ENCODE peak calls at places on chromosomes 6 and 20, in nine cellular contexts. One of them, this sample, is unnamed.

GRCh38 chr20:50601511-50602431 is 89.6 kb downstream of the RIPOR3 start:
- DNase-seq in Peyer's patch: no peak
- DNase-seq in lower leg skin: no peak
- DNase-seq in esophagus squamous epithelium: no peak
- DNase-seq in ovary: no peak
- DNase-seq in heart left ventricle: no peak
- DNase-seq in breast epithelium: no peak
- DNase-seq in body of pancreas: no peak
- DNase-seq in sigmoid colon: no peak
- DNase-seq in this sample: no peak

GRCh38 chr20:17856024-17856564 is 112.5 kb downstream of the SNX5 start:
- DNase-seq in breast epithelium: no peak
- DNase-seq in sigmoid colon: no peak
- DNase-seq in Peyer's patch: peak
- DNase-seq in esophagus squamous epithelium: no peak
- DNase-seq in heart left ventricle: no peak
- DNase-seq in ovary: peak
- DNase-seq in lower leg skin: no peak
- DNase-seq in body of pancreas: peak
- DNase-seq in this sample: no peak

GRCh38 chr20:53575481-53576194 is 18.0 kb downstream of the ZNF217 start:
- DNase-seq in sigmoid colon: no peak
- DNase-seq in heart left ventricle: no peak
- DNase-seq in body of pancreas: no peak
- DNase-seq in ovary: no peak
- DNase-seq in Peyer's patch: no peak
- DNase-seq in lower leg skin: peak
- DNase-seq in esophagus squamous epithelium: no peak
- DNase-seq in breast epithelium: peak
- DNase-seq in this sample: no peak

GRCh38 chr20:30921286-30922071 is 336.0 kb upstream of the DEFB115 start:
- DNase-seq in body of pancreas: no peak
- DNase-seq in Peyer's patch: no peak
- DNase-seq in sigmoid colon: no peak
- DNase-seq in breast epithelium: no peak
- DNase-seq in heart left ventricle: no peak
- DNase-seq in ovary: no peak
- DNase-seq in esophagus squamous epithelium: no peak
- DNase-seq in lower leg skin: no peak
- DNase-seq in this sample: no peak

GRCh38 chr20:38242848-38243449 is 17.6 kb downstream of the KIAA1755 start:
- DNase-seq in Peyer's patch: no peak
- DNase-seq in sigmoid colon: no peak
- DNase-seq in heart left ventricle: no peak
- DNase-seq in ovary: no peak
- DNase-seq in breast epithelium: no peak
- DNase-seq in body of pancreas: no peak
- DNase-seq in esophagus squamous epithelium: no peak
- DNase-seq in lower leg skin: no peak
- DNase-seq in this sample: no peak

GRCh38 chr20:61786230-61786629 is 279.5 kb downstream of the TAF4 start:
- DNase-seq in Peyer's patch: no peak
- DNase-seq in heart left ventricle: no peak
- DNase-seq in body of pancreas: no peak
- DNase-seq in ovary: no peak
- DNase-seq in esophagus squamous epithelium: no peak
- DNase-seq in sigmoid colon: no peak
- DNase-seq in lower leg skin: no peak
- DNase-seq in breast epithelium: no peak
- DNase-seq in this sample: no peak

GRCh38 chr6:76481101-76481500 is 408.6 kb upstream of the IMPG1 start:
- DNase-seq in sigmoid colon: no peak
- DNase-seq in Peyer's patch: no peak
- DNase-seq in lower leg skin: no peak
- DNase-seq in esophagus squamous epithelium: no peak
- DNase-seq in heart left ventricle: no peak
- DNase-seq in breast epithelium: no peak
- DNase-seq in ovary: no peak
- DNase-seq in body of pancreas: no peak
- DNase-seq in this sample: no peak

GRCh38 chr6:7315684-7316366 is 2.8 kb upstream of the SSR1 start:
- DNase-seq in breast epithelium: no peak
- DNase-seq in heart left ventricle: no peak
- DNase-seq in Peyer's patch: no peak
- DNase-seq in body of pancreas: no peak
- DNase-seq in lower leg skin: no peak
- DNase-seq in ovary: no peak
- DNase-seq in sigmoid colon: no peak
- DNase-seq in esophagus squamous epithelium: no peak
- DNase-seq in this sample: no peak

GRCh38 chr20:35171753-35172433 is at the start of gene PROCR:
- DNase-seq in ovary: peak
- DNase-seq in heart left ventricle: peak
- DNase-seq in Peyer's patch: peak
- DNase-seq in lower leg skin: peak
- DNase-seq in breast epithelium: peak
- DNase-seq in sigmoid colon: peak
- DNase-seq in body of pancreas: peak
- DNase-seq in esophagus squamous epithelium: no peak
- DNase-seq in this sample: peak

GRCh38 chr20:14051454-14051853 is 56.1 kb downstream of the MACROD2 start:
- DNase-seq in lower leg skin: no peak
- DNase-seq in Peyer's patch: no peak
- DNase-seq in body of pancreas: no peak
- DNase-seq in heart left ventricle: no peak
- DNase-seq in sigmoid colon: no peak
- DNase-seq in breast epithelium: no peak
- DNase-seq in ovary: no peak
- DNase-seq in esophagus squamous epithelium: no peak
- DNase-seq in this sample: no peak

GRCh38 chr6:42984001-42984923 is at the start of gene PPP2R5D:
- DNase-seq in lower leg skin: peak
- DNase-seq in heart left ventricle: peak
- DNase-seq in ovary: peak
- DNase-seq in breast epithelium: peak
- DNase-seq in body of pancreas: peak
- DNase-seq in sigmoid colon: peak
- DNase-seq in Peyer's patch: peak
- DNase-seq in esophagus squamous epithelium: peak
- DNase-seq in this sample: peak

GRCh38 chr6:1124885-1125284 is 187.0 kb upstream of the FOXQ1 start:
- DNase-seq in heart left ventricle: no peak
- DNase-seq in body of pancreas: no peak
- DNase-seq in esophagus squamous epithelium: no peak
- DNase-seq in lower leg skin: peak
- DNase-seq in breast epithelium: no peak
- DNase-seq in ovary: no peak
- DNase-seq in Peyer's patch: no peak
- DNase-seq in sigmoid colon: no peak
- DNase-seq in this sample: no peak

GRCh38 chr6:159609813-159610212 is 83.2 kb downstream of the SOD2 start:
- DNase-seq in Peyer's patch: no peak
- DNase-seq in esophagus squamous epithelium: no peak
- DNase-seq in sigmoid colon: no peak
- DNase-seq in lower leg skin: no peak
- DNase-seq in ovary: no peak
- DNase-seq in breast epithelium: no peak
- DNase-seq in heart left ventricle: peak
- DNase-seq in body of pancreas: no peak
- DNase-seq in this sample: no peak

GRCh38 chr6:118316796-118317384 is 231.2 kb upstream of the PLN start:
- DNase-seq in sigmoid colon: no peak
- DNase-seq in Peyer's patch: no peak
- DNase-seq in heart left ventricle: no peak
- DNase-seq in esophagus squamous epithelium: no peak
- DNase-seq in breast epithelium: no peak
- DNase-seq in body of pancreas: no peak
- DNase-seq in ovary: no peak
- DNase-seq in lower leg skin: no peak
- DNase-seq in this sample: no peak

GRCh38 chr6:74222768-74223321 is 526.8 kb downstream of the CD109 start:
- DNase-seq in sigmoid colon: no peak
- DNase-seq in esophagus squamous epithelium: no peak
- DNase-seq in breast epithelium: no peak
- DNase-seq in Peyer's patch: no peak
- DNase-seq in body of pancreas: no peak
- DNase-seq in lower leg skin: no peak
- DNase-seq in heart left ventricle: no peak
- DNase-seq in ovary: no peak
- DNase-seq in this sample: no peak

DNA sequence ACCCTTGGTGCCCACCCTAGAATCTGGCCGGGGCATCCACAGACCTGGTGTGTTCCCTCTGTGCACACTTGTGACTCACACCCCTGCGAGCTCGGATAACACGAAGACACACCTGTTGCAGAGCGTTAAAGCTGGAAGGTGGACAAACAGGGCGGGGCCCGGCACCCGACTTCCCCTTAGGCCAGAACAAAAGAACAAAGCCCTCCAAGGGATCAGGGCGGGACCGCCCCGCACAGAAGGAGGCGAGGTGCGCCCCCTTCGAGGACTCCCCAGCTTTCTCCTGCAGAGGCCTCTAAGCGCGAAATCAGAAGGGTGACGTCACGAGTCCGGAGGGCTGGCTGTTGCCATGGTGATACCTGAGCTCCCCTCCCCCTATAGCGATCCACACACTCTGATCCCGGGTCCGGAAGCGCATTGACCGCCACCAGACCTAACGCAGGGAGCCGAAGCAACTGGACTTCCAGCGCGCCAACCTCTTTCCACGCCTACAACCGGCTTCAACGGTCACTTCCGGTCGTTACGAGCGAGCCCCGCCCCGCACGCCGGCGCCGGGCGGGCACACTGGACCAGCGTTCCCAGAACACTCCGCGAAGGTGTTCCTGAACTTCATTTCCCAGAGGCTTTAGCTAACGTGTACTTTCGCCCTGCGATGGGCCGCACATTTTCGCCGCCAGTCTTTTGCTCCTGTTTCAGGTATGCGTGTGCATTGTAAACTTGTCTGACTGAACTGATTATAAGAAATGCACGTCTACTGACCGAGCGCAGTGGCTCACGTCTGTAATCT is at the start of gene ZNF184:
- DNase-seq in heart left ventricle: peak
- DNase-seq in body of pancreas: peak
- DNase-seq in breast epithelium: peak
- DNase-seq in esophagus squamous epithelium: peak
- DNase-seq in Peyer's patch: peak
- DNase-seq in ovary: peak
- DNase-seq in sigmoid colon: peak
- DNase-seq in lower leg skin: peak
- DNase-seq in this sample: peak
- TF ChIP-seq POLR2A in heart left ventricle: peak
- TF ChIP-seq POLR2A in body of pancreas: peak
- TF ChIP-seq POLR2A in breast epithelium: peak
- TF ChIP-seq POLR2A in esophagus squamous epithelium: no peak
- TF ChIP-seq POLR2A in Peyer's patch: peak
- TF ChIP-seq POLR2A in ovary: peak
- TF ChIP-seq POLR2A in sigmoid colon: peak
- TF ChIP-seq POLR2A in lower leg skin: no peak
- TF ChIP-seq POLR2A in this sample: peak

DNA sequence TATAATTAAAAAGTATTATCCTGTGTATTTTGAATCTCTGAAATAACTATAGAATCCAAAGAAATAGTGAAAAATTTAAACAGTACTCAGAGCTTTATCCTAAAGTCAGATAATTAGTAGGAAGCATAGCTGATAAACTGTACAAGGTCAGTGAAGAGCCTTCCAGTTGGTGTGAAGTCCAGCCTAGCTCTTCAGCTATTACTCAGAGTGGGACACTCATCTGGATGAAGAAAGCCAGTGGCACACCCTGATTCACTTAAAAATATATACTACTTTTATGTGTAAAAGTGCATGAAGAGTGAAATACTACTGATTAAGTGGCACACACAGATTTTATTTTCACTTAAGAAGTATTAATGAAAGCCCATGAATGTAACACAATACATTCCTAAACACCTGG is 3.1 kb downstream of the IFNGR1 start:
- DNase-seq in lower leg skin: no peak
- DNase-seq in body of pancreas: no peak
- DNase-seq in esophagus squamous epithelium: no peak
- DNase-seq in Peyer's patch: no peak
- DNase-seq in sigmoid colon: no peak
- DNase-seq in heart left ventricle: no peak
- DNase-seq in breast epithelium: no peak
- DNase-seq in ovary: no peak
- DNase-seq in this sample: no peak
- H3K4me3 ChIP-seq in lower leg skin: no peak
- H3K4me3 ChIP-seq in body of pancreas: no peak
- H3K4me3 ChIP-seq in esophagus squamous epithelium: peak
- H3K4me3 ChIP-seq in Peyer's patch: peak
- H3K4me3 ChIP-seq in sigmoid colon: peak
- H3K4me3 ChIP-seq in heart left ventricle: peak
- H3K4me3 ChIP-seq in breast epithelium: peak
- H3K4me3 ChIP-seq in ovary: peak
- H3K4me3 ChIP-seq in this sample: no peak

GRCh38 chr6:4370066-4370465 is 234.7 kb upstream of the ECI2 start:
- DNase-seq in heart left ventricle: no peak
- DNase-seq in breast epithelium: no peak
- DNase-seq in sigmoid colon: no peak
- DNase-seq in Peyer's patch: no peak
- DNase-seq in body of pancreas: no peak
- DNase-seq in lower leg skin: no peak
- DNase-seq in esophagus squamous epithelium: no peak
- DNase-seq in ovary: no peak
- DNase-seq in this sample: no peak
- TF ChIP-seq POLR2A in heart left ventricle: no peak
- TF ChIP-seq POLR2A in breast epithelium: no peak
- TF ChIP-seq POLR2A in sigmoid colon: no peak
- TF ChIP-seq POLR2A in Peyer's patch: no peak
- TF ChIP-seq POLR2A in body of pancreas: no peak
- TF ChIP-seq POLR2A in lower leg skin: no peak
- TF ChIP-seq POLR2A in esophagus squamous epithelium: no peak
- TF ChIP-seq POLR2A in ovary: no peak
- TF ChIP-seq POLR2A in this sample: no peak

DNA sequence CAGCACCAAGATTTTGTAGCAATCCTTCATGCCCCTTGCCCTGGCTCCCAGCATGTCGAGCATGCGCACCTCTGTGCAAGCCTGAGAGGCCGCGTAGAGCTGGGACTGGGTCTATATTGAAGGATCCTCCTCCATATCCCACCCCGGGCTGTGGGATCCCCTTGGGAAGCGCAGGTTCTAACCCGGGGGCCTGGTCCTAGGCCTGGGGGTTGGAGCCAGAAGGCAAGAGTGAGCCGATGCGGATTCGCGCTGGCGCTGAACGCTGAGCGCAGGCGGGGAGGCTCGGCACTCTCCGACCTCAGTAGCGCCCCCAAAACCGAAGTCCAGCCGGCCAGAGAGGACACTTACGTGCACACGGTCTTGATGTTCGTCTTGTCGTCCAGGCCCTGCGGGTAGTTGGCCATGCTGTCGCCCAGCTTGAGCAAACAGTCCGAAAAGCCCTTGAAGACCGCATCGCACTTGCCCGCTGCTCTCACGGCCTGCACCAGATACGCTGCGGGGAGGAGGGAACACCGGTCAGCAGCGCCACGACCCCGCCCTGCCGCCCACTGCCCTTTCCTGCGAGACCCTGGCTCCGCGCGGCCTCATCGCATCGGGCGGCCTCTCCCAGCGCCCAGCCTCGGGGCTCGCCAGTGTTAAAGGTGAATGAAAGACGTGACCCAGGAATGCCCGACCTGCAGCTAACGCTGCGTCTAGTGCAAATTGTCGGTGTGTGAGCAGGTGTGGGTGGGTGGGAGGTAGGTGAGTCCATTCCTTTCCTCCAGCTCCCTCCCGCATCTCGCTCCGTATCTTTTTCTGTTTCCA is 4.5 kb downstream of the NRN1 start:
- DNase-seq in heart left ventricle: no peak
- DNase-seq in Peyer's patch: no peak
- DNase-seq in sigmoid colon: no peak
- DNase-seq in breast epithelium: no peak
- DNase-seq in ovary: no peak
- DNase-seq in lower leg skin: no peak
- DNase-seq in body of pancreas: no peak
- DNase-seq in esophagus squamous epithelium: no peak
- DNase-seq in this sample: no peak
- H3K4me3 ChIP-seq in heart left ventricle: no peak
- H3K4me3 ChIP-seq in Peyer's patch: peak
- H3K4me3 ChIP-seq in sigmoid colon: no peak
- H3K4me3 ChIP-seq in breast epithelium: no peak
- H3K4me3 ChIP-seq in ovary: no peak
- H3K4me3 ChIP-seq in lower leg skin: no peak
- H3K4me3 ChIP-seq in body of pancreas: no peak
- H3K4me3 ChIP-seq in esophagus squamous epithelium: no peak
- H3K4me3 ChIP-seq in this sample: no peak